ENCODE peak calls at places on chromosomes 2 and 18, in seven cellular contexts. W is caudate nucleus, L is esophagus muscularis mucosa, G is T-cell, V is HFF-Myc, R is tibial artery, N is DMS153. H is an unnamed sample.

GRCh38 chr2:237097911-237098702 is 12.4 kb downstream of the COPS8 start:
- DNase-seq in W (no peak), L (no peak), G (no peak), V (peak; percentile 65), R (no peak), N (no peak), H (peak; percentile 93)

GRCh38 chr2:14427982-14428567 is 204.4 kb upstream of the LRATD1 start:
- DNase-seq in W (no peak), L (no peak), G (no peak), V (no peak), R (no peak), N (no peak), H (peak; percentile 2)

GRCh38 chr2:69214898-69215297 is 172.1 kb downstream of the GFPT1 start:
- DNase-seq in W (no peak), L (peak; percentile 86), G (no peak), V (peak; percentile 71), R (no peak), N (no peak), H (peak; percentile 68)

GRCh38 chr2:45169339-45170190 is 160.3 kb upstream of the SIX2 start:
- DNase-seq in W (no peak), L (no peak), G (no peak), V (no peak), R (no peak), N (no peak), H (no peak)

GRCh38 chr2:100215375-100215774 is 73.0 kb upstream of the AFF3 start:
- DNase-seq in W (no peak), L (no peak), G (no peak), V (no peak), R (no peak), N (no peak), H (no peak)

GRCh38 chr2:216344958-216345315 is 27.3 kb downstream of the MARCHF4 start:
- DNase-seq in W (no peak), L (peak; percentile 14), G (no peak), V (no peak), R (no peak), N (no peak), H (no peak)

GRCh38 chr2:161152302-161152701 is 7.9 kb upstream of the TANK start:
- DNase-seq in W (no peak), L (no peak), G (no peak), V (no peak), R (no peak), N (no peak), H (no peak)

GRCh38 chr2:218691234-218691633 is 19.3 kb downstream of the STK36 start:
- DNase-seq in W (no peak), L (no peak), G (no peak), V (no peak), R (no peak), N (no peak), H (peak; percentile 47)

GRCh38 chr2:200966770-200967169 is 3.3 kb upstream of the ORC2 start:
- DNase-seq in W (no peak), L (no peak), G (no peak), V (peak; percentile 45), R (no peak), N (no peak), H (peak; percentile 87)

GRCh38 chr18:6414118-6414722 is 491 bp downstream of the L3MBTL4 start:
- DNase-seq in W (no peak), L (no peak), G (peak; percentile 19), V (no peak), R (peak; percentile 72), N (no peak), H (no peak)

GRCh38 chr2:237627463-237628321 is at the start of gene LRRFIP1:
- DNase-seq in W (no peak), L (no peak), G (no peak), V (no peak), R (no peak), N (no peak), H (peak; percentile 23)

GRCh38 chr2:33475381-33476099 is 909 bp upstream of the RASGRP3 start:
- DNase-seq in W (peak; percentile 72), L (peak; percentile 94), G (peak; percentile 83), V (peak; percentile 81), R (peak; percentile 82), N (peak; percentile 43), H (peak; percentile 87)

GRCh38 chr2:192749606-192750200 is 555.0 kb upstream of the TMEFF2 start:
- DNase-seq in W (no peak), L (no peak), G (no peak), V (no peak), R (no peak), N (peak; percentile 21), H (peak; percentile 28)

GRCh38 chr2:201936817-201937216 is 96.8 kb upstream of the FZD7 start:
- DNase-seq in W (no peak), L (no peak), G (no peak), V (no peak), R (no peak), N (no peak), H (no peak)

GRCh38 chr2:221134718-221135117 is 437.4 kb downstream of the EPHA4 start:
- DNase-seq in W (no peak), L (no peak), G (no peak), V (no peak), R (no peak), N (no peak), H (no peak)

GRCh38 chr2:232781765-232782164 is 5.4 kb upstream of the KCNJ13 start:
- DNase-seq in W (no peak), L (no peak), G (no peak), V (peak; percentile 42), R (no peak), N (no peak), H (peak; percentile 90)

GRCh38 chr2:183204397-183204796 is 80.2 kb downstream of the NUP35 start:
- DNase-seq in W (no peak), L (no peak), G (no peak), V (no peak), R (no peak), N (no peak), H (no peak)

GRCh38 chr18:67665266-67665665 is 148.7 kb upstream of the DSEL start:
- DNase-seq in W (no peak), L (no peak), G (no peak), V (peak; percentile 6), R (no peak), N (no peak), H (peak; percentile 73)

GRCh38 chr2:32427672-32428622 is 71.1 kb downstream of the BIRC6 start:
- DNase-seq in W (no peak), L (no peak), G (no peak), V (no peak), R (no peak), N (peak; percentile 84), H (peak; percentile 15)

GRCh38 chr18:22609642-22610041 is 191.9 kb upstream of the CTAGE1 start:
- DNase-seq in W (no peak), L (no peak), G (no peak), V (peak; percentile 22), R (no peak), N (no peak), H (peak; percentile 79)

GRCh38 chr2:190181066-190181681 is 118.6 kb upstream of the MSTN start:
- DNase-seq in W (no peak), L (no peak), G (no peak), V (no peak), R (no peak), N (no peak), H (no peak)

GRCh38 chr2:127897531-127898187 is 11.9 kb upstream of the AMMECR1L start:
- DNase-seq in W (no peak), L (no peak), G (no peak), V (no peak), R (no peak), N (no peak), H (no peak)

GRCh38 chr2:116879646-116880045 is 934.8 kb upstream of the DDX18 start:
- DNase-seq in W (no peak), L (no peak), G (no peak), V (no peak), R (no peak), N (peak; percentile 64), H (no peak)

GRCh38 chr18:70228546-70228945 is 23.1 kb upstream of the RTTN start:
- DNase-seq in W (no peak), L (no peak), G (no peak), V (no peak), R (no peak), N (no peak), H (no peak)

GRCh38 chr2:96329416-96329815 is 4.3 kb downstream of the ITPRIPL1 start:
- DNase-seq in W (no peak), L (no peak), G (no peak), V (peak; percentile 29), R (no peak), N (no peak), H (peak; percentile 89)

GRCh38 chr2:126886201-126886905 is 12.3 kb upstream of the TEX51 start:
- DNase-seq in W (peak; percentile 36), L (no peak), G (peak; percentile 35), V (peak; percentile 2), R (peak; percentile 64), N (no peak), H (peak; percentile 26)

GRCh38 chr2:127173073-127173472 is 47.0 kb downstream of the CYP27C1 start:
- DNase-seq in W (no peak), L (no peak), G (no peak), V (no peak), R (no peak), N (no peak), H (peak; percentile 57)

GRCh38 chr2:29444150-29444549 is 328.9 kb downstream of the CLIP4 start:
- DNase-seq in W (no peak), L (no peak), G (no peak), V (no peak), R (no peak), N (no peak), H (peak; percentile 55)

GRCh38 chr2:28683100-28683706 is 68.4 kb upstream of the PPP1CB start:
- DNase-seq in W (no peak), L (no peak), G (no peak), V (peak; percentile 57), R (peak; percentile 88), N (peak; percentile 54), H (peak; percentile 84)

GRCh38 chr2:75292826-75293225 is 93.5 kb upstream of the TACR1 start:
- DNase-seq in W (no peak), L (no peak), G (no peak), V (no peak), R (no peak), N (no peak), H (peak; percentile 77)

GRCh38 chr2:148338544-148338943 is 306.0 kb upstream of the EPC2 start:
- DNase-seq in W (no peak), L (no peak), G (no peak), V (peak; percentile 14), R (no peak), N (no peak), H (peak; percentile 57)

GRCh38 chr2:46798041-46798440 is 117.6 kb downstream of the MCFD2 start:
- DNase-seq in W (no peak), L (no peak), G (no peak), V (no peak), R (no peak), N (no peak), H (peak; percentile 89)